ENCODE peak calls at places on chromosomes 2 and 18, in six cellular contexts. X is iPS DF 6.9, L is pancreas, D is lower lobe of right lung, Z is SJSA1, W is tibial artery. A is an unnamed sample. For H3K9me3, the result is how much of the 10 kb centered on the place peaks cover.

GRCh38 chr2:134070281-134070731 is 183.6 kb upstream of the MGAT5 start:
- DNase-seq in L (no peak), X (no peak), W (no peak), Z (no peak), D (no peak), A (no peak)

GRCh38 chr2:100924520-100925451 is 77.3 kb upstream of the RPL31 start:
- DNase-seq in Z (peak), X (no peak), L (no peak), D (no peak), W (no peak), A (no peak)

GRCh38 chr18:48942554-48943261 is 8.1 kb downstream of the SMAD7 start:
- DNase-seq in L (peak), W (no peak), D (no peak), Z (peak), X (no peak), A (no peak)

GRCh38 chr2:189142893-189143759 is 36.4 kb downstream of the COL5A2 start:
- DNase-seq in X (peak), Z (peak), W (no peak), L (no peak), D (no peak), A (peak)

GRCh38 chr2:225042800-225043167 is 516 bp upstream of the DOCK10 start:
- DNase-seq in X (no peak), Z (no peak), W (no peak), D (no peak), L (no peak), A (no peak)

GRCh38 chr2:23622966-23623665 is 238.1 kb downstream of the KLHL29 start:
- DNase-seq in W (no peak), D (peak), Z (peak), X (no peak), L (no peak), A (no peak)

GRCh38 chr2:218027426-218028188 is 24.8 kb upstream of the TNS1 start:
- DNase-seq in L (no peak), X (no peak), D (no peak), W (no peak), Z (no peak), A (no peak)

GRCh38 chr2:71226391-71226964 is 425 bp downstream of the PAIP2B start:
- DNase-seq in X (no peak), D (peak), W (peak), Z (no peak), L (peak), A (peak)

GRCh38 chr18:48393170-48393569 is 16.0 kb downstream of the ZBTB7C start:
- DNase-seq in L (no peak), X (no peak), W (no peak), D (no peak), Z (no peak), A (no peak)

GRCh38 chr2:12895017-12895416 is 178.3 kb downstream of the TRIB2 start:
- DNase-seq in Z (no peak), X (no peak), L (no peak), W (no peak), D (no peak), A (no peak)

GRCh38 chr2:12890481-12890980 is 173.8 kb downstream of the TRIB2 start:
- DNase-seq in Z (no peak), D (no peak), W (no peak), X (no peak), L (no peak), A (no peak)

GRCh38 chr2:12884713-12885282 is 168.1 kb downstream of the TRIB2 start:
- DNase-seq in Z (peak), X (no peak), D (no peak), W (peak), L (no peak), A (no peak)

GRCh38 chr2:12890071-12890470 is 173.3 kb downstream of the TRIB2 start:
- DNase-seq in W (no peak), Z (no peak), L (no peak), D (no peak), X (no peak), A (no peak)
- H3K9me3 ChIP-seq in W (under half), Z (under half), L (under half), D (under half), X (under half), A (under half)

GRCh38 chr2:63408530-63408929 is 179.7 kb downstream of the WDPCP start:
- DNase-seq in Z (no peak), X (no peak), D (no peak), W (no peak), L (no peak), A (no peak)
- H3K9me3 ChIP-seq in Z (under half), X (under half), D (under half), W (under half), L (under half), A (under half)

DNA sequence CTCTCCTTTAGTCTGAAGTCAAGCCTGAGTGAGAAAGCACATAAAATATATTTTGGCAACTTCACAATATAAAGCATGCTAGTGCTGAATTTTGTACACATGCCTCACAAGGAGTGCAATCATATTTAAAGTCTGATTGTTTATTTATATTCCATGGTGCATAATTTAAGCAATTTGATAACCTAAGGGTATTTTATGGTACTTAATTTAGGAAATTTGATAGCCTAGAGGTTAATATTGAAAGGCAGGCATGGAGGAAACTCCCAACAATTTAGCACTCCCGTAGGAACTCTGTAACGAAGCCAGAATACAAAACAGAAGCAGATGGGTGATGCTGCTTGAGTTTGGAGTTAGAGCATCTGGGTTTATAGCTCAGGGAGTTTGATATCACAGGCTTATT is 1199.1 kb upstream of the GYPC start:
- DNase-seq in W (no peak), Z (no peak), D (no peak), X (no peak), L (no peak), A (no peak)
- H3K9me3 ChIP-seq in W (under half), Z (under half), D (under half), X (under half), L (under half), A (under half)

GRCh38 chr18:14919666-14920065 is 171.7 kb downstream of the ANKRD30B start:
- DNase-seq in L (no peak), W (no peak), X (no peak), D (no peak), Z (no peak), A (no peak)
- H3K9me3 ChIP-seq in L (under half), W (under half), X (under half), D (under half), Z (under half), A (under half)

GRCh38 chr2:63300835-63301234 is 250.2 kb downstream of the OTX1 start:
- DNase-seq in Z (no peak), X (peak), D (no peak), W (no peak), L (no peak), A (no peak)

DNA sequence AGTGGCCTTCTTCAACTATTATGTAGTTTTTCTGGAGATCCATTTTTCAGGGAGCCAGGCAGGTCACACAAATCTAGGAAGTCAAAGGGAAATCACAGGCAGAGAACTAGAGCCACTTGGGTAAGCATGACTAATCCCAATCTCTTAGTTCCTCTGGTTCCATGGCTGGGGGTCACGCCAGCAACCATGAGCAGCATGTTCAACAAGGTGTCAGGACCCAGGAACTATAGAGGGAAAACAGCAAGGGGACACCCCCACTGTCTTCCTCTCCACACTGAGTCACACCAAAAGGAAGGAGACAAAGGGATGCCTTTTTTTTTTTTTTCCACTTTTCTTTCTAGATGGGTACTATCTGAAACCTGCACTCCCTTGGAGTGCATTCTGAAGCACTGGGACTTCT is 250.9 kb downstream of the OTX1 start:
- DNase-seq in D (no peak), L (no peak), W (no peak), X (peak), Z (no peak), A (no peak)
- H3K9me3 ChIP-seq in D (half or more), L (under half), W (under half), X (under half), Z (under half), A (under half)

GRCh38 chr2:190537765-190538164 is 3.2 kb upstream of the NEMP2 start:
- DNase-seq in W (no peak), Z (no peak), X (no peak), D (no peak), L (no peak), A (no peak)
- H3K9me3 ChIP-seq in W (under half), Z (under half), X (under half), D (under half), L (under half), A (under half)

DNA sequence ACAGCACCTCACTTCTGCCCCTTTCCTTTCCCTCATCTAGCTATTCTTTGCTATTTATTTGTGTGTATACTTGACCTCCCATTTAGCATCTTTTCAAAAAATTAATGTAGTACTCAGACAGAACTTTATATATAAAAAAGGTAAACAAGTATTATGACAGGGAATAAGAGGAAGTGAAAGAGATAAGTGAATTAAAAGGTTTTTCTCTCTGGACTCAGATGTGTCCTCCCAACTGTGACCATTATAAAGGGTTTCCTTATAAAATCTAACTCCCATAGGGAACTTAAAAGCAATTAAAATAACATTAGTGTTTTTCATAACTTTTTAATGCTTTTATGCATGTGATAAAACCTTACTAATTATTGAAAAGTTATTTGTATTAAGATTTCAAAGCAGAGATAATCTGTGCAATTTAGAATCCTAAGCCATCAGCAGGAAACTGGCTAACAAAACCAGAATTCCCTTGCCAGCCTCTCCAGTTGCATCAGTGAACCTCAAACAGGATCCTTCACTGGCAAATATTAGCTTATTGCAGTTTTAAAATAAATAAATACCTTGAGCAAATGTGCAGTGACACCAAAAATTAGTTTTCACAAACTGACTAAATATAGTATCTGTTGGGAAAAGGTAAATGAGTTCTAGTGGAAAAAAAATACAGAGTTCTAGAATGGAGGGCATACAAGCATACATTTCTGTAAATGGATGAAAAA is 930.7 kb downstream of the BCL11A start:
- DNase-seq in X (no peak), Z (no peak), L (no peak), D (no peak), W (no peak), A (no peak)
- H3K9me3 ChIP-seq in X (under half), Z (under half), L (under half), D (under half), W (under half), A (under half)

GRCh38 chr2:45723857-45724256 is 72.4 kb downstream of the PRKCE start:
- DNase-seq in X (no peak), D (no peak), W (no peak), Z (no peak), L (no peak), A (no peak)
- H3K9me3 ChIP-seq in X (under half), D (under half), W (under half), Z (under half), L (under half), A (under half)

GRCh38 chr2:27798948-27799645 is 27.6 kb downstream of the MRPL33 start:
- DNase-seq in X (peak), L (no peak), Z (peak), D (peak), W (peak), A (no peak)
- H3K9me3 ChIP-seq in X (under half), L (under half), Z (under half), D (under half), W (under half), A (under half)